ENCODE peak calls at places on chromosomes 6 and 20, in five cellular contexts. D, X, A, W and P are unnamed samples.

GRCh38 chr20:18093388-18093787 is 35.7 kb upstream of the OVOL2 start:
- DNase-seq in D (no peak), X (no peak), A (no peak), W (no peak), P (no peak)

GRCh38 chr20:36385503-36385902 is 79.4 kb downstream of the DLGAP4 start:
- DNase-seq in D (no peak), X (no peak), A (no peak), W (no peak), P (no peak)

GRCh38 chr6:13091192-13091591 is 237.1 kb downstream of the TBC1D7 start:
- DNase-seq in D (no peak), X (peak), A (no peak), W (no peak), P (no peak)

GRCh38 chr20:44684047-44684965 is 30.9 kb upstream of the CCN5 start:
- DNase-seq in D (no peak), X (no peak), A (peak), W (no peak), P (no peak)

GRCh38 chr20:50294164-50295088 is 103.8 kb downstream of the CEBPB start:
- DNase-seq in D (no peak), X (no peak), A (no peak), W (no peak), P (no peak)

GRCh38 chr20:15236812-15237211 is 899.4 kb upstream of the FLRT3 start:
- DNase-seq in D (peak), X (no peak), A (peak), W (no peak), P (no peak)

GRCh38 chr6:19837511-19838441 is 606 bp downstream of the ID4 start:
- DNase-seq in D (peak), X (no peak), A (no peak), W (no peak), P (peak)

GRCh38 chr20:1265226-1265915 is 723 bp upstream of the SNPH start:
- DNase-seq in D (no peak), X (no peak), A (no peak), W (no peak), P (no peak)

GRCh38 chr6:120005292-120005976 is 655.9 kb upstream of the MAN1A1 start:
- DNase-seq in D (peak), X (no peak), A (no peak), W (no peak), P (no peak)

GRCh38 chr20:2656471-2657117 is 4.2 kb downstream of the NOP56 start:
- DNase-seq in D (no peak), X (no peak), A (no peak), W (no peak), P (no peak)

GRCh38 chr6:158669145-158670035 is 19.5 kb downstream of the SYTL3 start:
- DNase-seq in D (no peak), X (no peak), A (peak), W (no peak), P (no peak)

GRCh38 chr6:33583591-33584155 is 3.6 kb upstream of the BAK1 start:
- DNase-seq in D (no peak), X (no peak), A (no peak), W (no peak), P (no peak)

GRCh38 chr6:39055661-39056060 is 7.1 kb downstream of the GLP1R start:
- DNase-seq in D (no peak), X (no peak), A (no peak), W (no peak), P (no peak)

GRCh38 chr20:7161690-7162089 is 394.2 kb downstream of the BMP2 start:
- DNase-seq in D (peak), X (no peak), A (peak), W (no peak), P (no peak)